ENCODE peak calls at places on chromosomes 1 and 21, in eight cellular contexts. K is ascending aorta, R is heart right ventricle, S is cardiac muscle cell, E is transverse colon, D is neural progenitor cell, X is fibroblast of pulmonary artery, W is fibroblast of mammary gland. U is an unnamed sample.

GRCh38 chr1:30668026-30668425 is 55.4 kb downstream of the MATN1 start:
- DNase-seq in K (no peak), R (no peak), S (no peak), E (peak), D (no peak), X (peak), W (peak), U (no peak)

GRCh38 chr21:27769763-27770162 is 802.9 kb upstream of the ADAMTS5 start:
- DNase-seq in K (no peak), R (no peak), S (peak), E (no peak), D (no peak), X (peak), W (no peak), U (no peak)

GRCh38 chr1:81432089-81432488 is 368.6 kb upstream of the ADGRL2 start:
- DNase-seq in K (no peak), R (no peak), S (no peak), E (no peak), D (peak), X (peak), W (no peak), U (no peak)

GRCh38 chr1:67361646-67362045 is 54.0 kb downstream of the IL12RB2 start:
- DNase-seq in K (no peak), R (no peak), S (no peak), E (no peak), D (no peak), X (no peak), W (no peak), U (no peak)

GRCh38 chr1:30405631-30406212 is 317.7 kb downstream of the MATN1 start:
- DNase-seq in K (peak), R (no peak), S (no peak), E (no peak), D (no peak), X (no peak), W (no peak), U (no peak)

GRCh38 chr1:233005703-233006102 is 55.3 kb downstream of the NTPCR start:
- DNase-seq in K (no peak), R (no peak), S (peak), E (no peak), D (no peak), X (peak), W (peak), U (no peak)

GRCh38 chr1:72412286-72412685 is 129.9 kb upstream of the NEGR1 start:
- DNase-seq in K (no peak), R (no peak), S (no peak), E (no peak), D (no peak), X (no peak), W (peak), U (no peak)

GRCh38 chr1:116881879-116882520 is 27.7 kb upstream of the PTGFRN start:
- DNase-seq in K (peak), R (no peak), S (peak), E (peak), D (peak), X (peak), W (peak), U (no peak)

GRCh38 chr1:214022810-214023425 is 35.1 kb downstream of the PROX1 start:
- DNase-seq in K (no peak), R (no peak), S (no peak), E (no peak), D (no peak), X (no peak), W (no peak), U (no peak)

GRCh38 chr1:67847466-67847865 is 14.2 kb upstream of the GNG12 start:
- DNase-seq in K (no peak), R (no peak), S (peak), E (no peak), D (no peak), X (peak), W (peak), U (peak)

GRCh38 chr1:233114159-233114558 is 163.7 kb downstream of the NTPCR start:
- DNase-seq in K (no peak), R (no peak), S (peak), E (no peak), D (no peak), X (peak), W (peak), U (peak)

GRCh38 chr1:49226758-49227157 is 450.1 kb upstream of the BEND5 start:
- DNase-seq in K (no peak), R (no peak), S (no peak), E (no peak), D (no peak), X (no peak), W (no peak), U (peak)

GRCh38 chr21:42986125-42986783 is 11.9 kb downstream of the PKNOX1 start:
- DNase-seq in K (no peak), R (no peak), S (no peak), E (no peak), D (no peak), X (no peak), W (peak), U (no peak)

GRCh38 chr1:19456915-19457554 is 28.3 kb downstream of the CAPZB start:
- DNase-seq in K (no peak), R (no peak), S (peak), E (no peak), D (peak), X (peak), W (peak), U (no peak)

GRCh38 chr1:32748348-32748747 is 45.8 kb upstream of the SYNC start:
- DNase-seq in K (no peak), R (no peak), S (no peak), E (no peak), D (no peak), X (no peak), W (no peak), U (no peak)

GRCh38 chr1:204971700-204972336 is 71.2 kb upstream of the CNTN2 start:
- DNase-seq in K (no peak), R (no peak), S (peak), E (no peak), D (no peak), X (peak), W (peak), U (peak)

GRCh38 chr1:63277195-63278192 is 44.9 kb upstream of the FOXD3 start:
- DNase-seq in K (no peak), R (no peak), S (no peak), E (peak), D (peak), X (no peak), W (no peak), U (no peak)

GRCh38 chr1:101278845-101279244 is 42.0 kb downstream of the S1PR1 start:
- DNase-seq in K (no peak), R (no peak), S (no peak), E (no peak), D (no peak), X (no peak), W (no peak), U (no peak)

GRCh38 chr21:17352937-17353655 is 159.7 kb upstream of the CXADR start:
- DNase-seq in K (no peak), R (no peak), S (no peak), E (no peak), D (no peak), X (no peak), W (no peak), U (no peak)

GRCh38 chr1:44585315-44585920 is 88.9 kb downstream of the TMEM53 start:
- DNase-seq in K (no peak), R (no peak), S (no peak), E (no peak), D (no peak), X (no peak), W (no peak), U (no peak)

GRCh38 chr1:30522031-30523004 is 201.1 kb downstream of the MATN1 start:
- DNase-seq in K (peak), R (peak), S (peak), E (no peak), D (no peak), X (peak), W (peak), U (no peak)

GRCh38 chr21:15729346-15729673 is 472 bp upstream of the USP25 start:
- DNase-seq in K (no peak), R (no peak), S (no peak), E (no peak), D (no peak), X (no peak), W (no peak), U (no peak)

GRCh38 chr1:66197785-66198184 is 336.2 kb upstream of the SGIP1 start:
- DNase-seq in K (no peak), R (no peak), S (peak), E (no peak), D (no peak), X (no peak), W (no peak), U (peak)

GRCh38 chr1:166952002-166952746 is 23.2 kb downstream of the ILDR2 start:
- DNase-seq in K (no peak), R (no peak), S (peak), E (peak), D (peak), X (peak), W (peak), U (peak)

GRCh38 chr1:87052400-87052799 is 138.0 kb downstream of the HS2ST1 start:
- DNase-seq in K (no peak), R (no peak), S (no peak), E (no peak), D (no peak), X (no peak), W (no peak), U (no peak)

GRCh38 chr1:87051965-87052364 is 137.5 kb downstream of the HS2ST1 start:
- DNase-seq in K (no peak), R (no peak), S (no peak), E (no peak), D (no peak), X (no peak), W (no peak), U (no peak)

GRCh38 chr1:87048237-87048636 is 133.8 kb downstream of the HS2ST1 start:
- DNase-seq in K (no peak), R (no peak), S (no peak), E (no peak), D (no peak), X (no peak), W (no peak), U (no peak)

GRCh38 chr1:87056974-87057373 is 142.5 kb downstream of the HS2ST1 start:
- DNase-seq in K (no peak), R (no peak), S (no peak), E (no peak), D (no peak), X (no peak), W (no peak), U (no peak)

DNA sequence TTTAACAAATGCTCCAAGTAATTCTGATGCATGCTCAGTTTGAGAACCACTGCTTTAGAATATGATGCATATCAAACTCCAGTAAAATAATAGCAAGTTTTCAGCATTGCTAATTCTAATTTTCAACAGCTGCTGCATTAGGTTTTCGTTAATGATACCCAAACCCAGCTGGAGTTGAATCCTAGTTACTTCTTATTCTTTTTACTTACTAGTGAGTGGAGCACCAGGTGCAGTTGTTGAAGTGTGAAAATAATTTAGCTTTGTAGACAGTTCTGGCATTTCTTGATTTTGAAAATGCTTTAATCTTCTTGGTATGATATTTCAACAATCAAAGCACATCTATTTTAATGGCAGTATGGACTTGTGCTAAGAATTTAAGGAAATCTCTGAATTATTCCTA is 138.6 kb downstream of the HS2ST1 start:
- DNase-seq in K (no peak), R (no peak), S (no peak), E (no peak), D (no peak), X (no peak), W (no peak), U (no peak)
- H3K4me3 ChIP-seq in K (no peak), R (no peak), S (no peak), E (no peak), D (no peak), X (no peak), W (no peak), U (no peak)

DNA sequence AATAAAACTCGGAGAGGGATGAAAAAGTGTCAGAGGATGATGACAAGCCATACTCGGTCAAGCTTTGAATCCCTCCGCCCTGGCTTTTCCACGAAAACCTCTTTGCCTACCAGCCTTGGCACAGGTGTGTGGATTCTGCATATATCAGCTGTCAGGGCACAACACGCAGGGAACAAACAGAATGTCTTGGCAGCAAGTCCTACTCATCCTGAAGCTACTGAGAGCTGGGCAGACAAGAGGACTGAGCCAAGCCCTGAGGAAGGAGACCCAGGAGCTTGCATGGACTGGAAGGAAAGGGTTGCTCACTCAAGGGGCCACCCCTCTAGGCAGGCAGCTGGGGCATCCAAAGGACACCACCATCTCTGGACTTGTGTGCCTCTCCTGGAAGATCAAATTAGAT is 132.4 kb downstream of the HMGB4 start:
- DNase-seq in K (peak), R (no peak), S (no peak), E (no peak), D (no peak), X (no peak), W (no peak), U (no peak)
- TF ChIP-seq CTCF in K (no peak), R (no peak), S (no peak), E (no peak), D (no peak), X (no peak), W (no peak), U (no peak)

GRCh38 chr1:185341196-185341781 is 24.2 kb upstream of the IVNS1ABP start:
- DNase-seq in K (no peak), R (no peak), S (no peak), E (no peak), D (no peak), X (no peak), W (no peak), U (no peak)

GRCh38 chr1:185342672-185343259 is 25.7 kb upstream of the IVNS1ABP start:
- DNase-seq in K (no peak), R (no peak), S (no peak), E (no peak), D (no peak), X (no peak), W (no peak), U (no peak)

GRCh38 chr1:185342017-185342416 is 25.0 kb upstream of the IVNS1ABP start:
- DNase-seq in K (no peak), R (no peak), S (no peak), E (no peak), D (no peak), X (no peak), W (no peak), U (no peak)

GRCh38 chr1:185337221-185337620 is 20.2 kb upstream of the IVNS1ABP start:
- DNase-seq in K (no peak), R (no peak), S (peak), E (no peak), D (no peak), X (peak), W (peak), U (no peak)

GRCh38 chr1:185338719-185339622 is 21.9 kb upstream of the IVNS1ABP start:
- DNase-seq in K (no peak), R (no peak), S (peak), E (peak), D (no peak), X (peak), W (no peak), U (no peak)
- H3K4me3 ChIP-seq in K (no peak), R (no peak), S (no peak), E (no peak), D (no peak), X (no peak), W (no peak), U (no peak)

GRCh38 chr1:15702722-15703550 is 18.8 kb downstream of the PLEKHM2 start:
- DNase-seq in K (no peak), R (no peak), S (peak), E (peak), D (no peak), X (peak), W (peak), U (no peak)
- TF ChIP-seq CTCF in K (no peak), R (peak), S (peak), E (no peak), D (peak), X (peak), W (peak), U (peak)

GRCh38 chr1:244230470-244230869 is 179.4 kb downstream of the ZBTB18 start:
- DNase-seq in K (no peak), R (no peak), S (no peak), E (no peak), D (no peak), X (no peak), W (no peak), U (no peak)
- H3K4me3 ChIP-seq in K (no peak), R (no peak), S (no peak), E (no peak), D (no peak), X (no peak), W (no peak), U (no peak)

GRCh38 chr1:151165281-151165737 is 393 bp downstream of the LYSMD1 start:
- DNase-seq in K (no peak), R (peak), S (peak), E (peak), D (peak), X (no peak), W (peak), U (no peak)
- TF ChIP-seq CTCF in K (no peak), R (no peak), S (no peak), E (peak), D (no peak), X (no peak), W (no peak), U (no peak)

GRCh38 chr1:61055110-61055614 is 27.2 kb upstream of the NFIA start:
- DNase-seq in K (no peak), R (no peak), S (peak), E (no peak), D (no peak), X (peak), W (peak), U (no peak)
- H3K4me3 ChIP-seq in K (no peak), R (no peak), S (no peak), E (peak), D (no peak), X (no peak), W (no peak), U (no peak)

DNA sequence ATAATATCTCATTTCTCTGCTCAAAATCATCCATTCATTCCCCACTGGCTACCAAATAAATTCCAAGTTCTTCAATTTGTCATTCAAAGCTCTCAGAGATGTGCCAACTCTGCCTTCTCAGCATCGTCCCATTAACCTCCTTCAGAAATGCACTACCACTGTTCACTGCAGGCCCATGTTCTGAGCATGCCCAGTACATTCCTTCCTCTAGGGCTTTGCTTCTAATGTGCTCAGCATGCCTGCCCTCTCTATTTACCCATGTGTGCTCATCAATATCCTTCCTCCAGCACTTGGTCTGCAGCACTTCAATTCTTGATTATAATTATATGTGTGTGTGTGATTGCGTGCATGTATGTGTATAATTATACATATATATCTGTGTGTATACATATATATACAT is 36.1 kb upstream of the RGS8 start:
- DNase-seq in K (no peak), R (no peak), S (peak), E (no peak), D (peak), X (peak), W (peak), U (no peak)
- TF ChIP-seq CTCF in K (no peak), R (peak), S (peak), E (no peak), D (peak), X (peak), W (peak), U (peak)

GRCh38 chr1:56576880-56577858 is 2.2 kb downstream of the PLPP3 start:
- DNase-seq in K (no peak), R (no peak), S (peak), E (no peak), D (peak), X (peak), W (peak), U (no peak)

GRCh38 chr1:56573311-56573710 is 6.1 kb downstream of the PLPP3 start:
- DNase-seq in K (no peak), R (no peak), S (no peak), E (no peak), D (no peak), X (no peak), W (no peak), U (no peak)

GRCh38 chr1:56572334-56573050 is 6.9 kb downstream of the PLPP3 start:
- DNase-seq in K (no peak), R (no peak), S (no peak), E (no peak), D (no peak), X (no peak), W (no peak), U (no peak)

GRCh38 chr1:56575865-56576264 is 3.5 kb downstream of the PLPP3 start:
- DNase-seq in K (no peak), R (no peak), S (no peak), E (no peak), D (no peak), X (no peak), W (no peak), U (no peak)

DNA sequence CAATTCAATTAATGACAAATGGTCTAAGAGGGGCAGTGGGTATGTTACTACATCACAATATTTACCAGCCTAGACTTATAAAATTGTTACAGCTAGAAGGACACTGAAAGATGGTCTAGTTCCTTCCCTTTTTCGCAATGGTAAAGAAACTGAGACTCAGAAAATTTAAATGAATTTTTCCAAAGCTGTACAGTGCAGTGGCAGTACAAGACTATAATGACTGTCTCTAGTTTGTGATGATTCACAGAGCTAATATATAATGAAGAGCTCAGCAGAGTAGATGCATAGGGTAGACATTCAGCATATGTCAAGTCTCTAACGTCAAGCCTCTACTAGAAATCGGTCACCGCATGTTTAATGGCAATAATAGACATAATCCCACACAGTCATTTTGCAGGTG is 4.6 kb downstream of the PLPP3 start:
- DNase-seq in K (no peak), R (no peak), S (no peak), E (no peak), D (no peak), X (no peak), W (no peak), U (no peak)
- H3K4me3 ChIP-seq in K (no peak), R (peak), S (no peak), E (no peak), D (peak), X (peak), W (no peak), U (no peak)